ENCODE peak calls at places on chromosomes 3 and 15, in five cellular contexts. J is uterus; H is fibroblast of lung; W is CD8-positive, alpha-beta T cell; Z is tibial nerve. L is an unnamed sample.
A peak's percentile ranks its signal among the peaks of the same experiment; 100 is the strongest.

GRCh38 chr3:16179771-16180736 is 5.6 kb downstream of the GALNT15 start:
- DNase-seq in H (peak; percentile 50), W (no peak), Z (no peak), J (no peak), L (no peak)

GRCh38 chr15:51448592-51449494 is 107.4 kb downstream of the GLDN start:
- DNase-seq in J (no peak), W (no peak), Z (no peak), H (no peak), L (no peak)

GRCh38 chr3:57184516-57184915 is 15.3 kb downstream of the HESX1 start:
- DNase-seq in W (no peak), J (no peak), Z (no peak), H (no peak), L (no peak)

GRCh38 chr15:41778503-41778902 is 4.2 kb downstream of the MAPKBP1 start:
- DNase-seq in H (no peak), W (no peak), Z (no peak), J (no peak), L (no peak)

GRCh38 chr15:25247418-25248030 is 191.3 kb downstream of the UBE3A start:
- DNase-seq in H (no peak), W (no peak), J (no peak), Z (no peak), L (peak; percentile 52)

GRCh38 chr3:35383719-35384555 is 255.4 kb upstream of the ARPP21 start:
- DNase-seq in J (no peak), H (no peak), W (no peak), Z (no peak), L (no peak)

GRCh38 chr3:80733522-80734176 is 965.9 kb upstream of the ROBO1 start:
- DNase-seq in W (no peak), J (no peak), Z (no peak), H (peak; percentile 65), L (no peak)

GRCh38 chr3:183290216-183290615 is 37.2 kb downstream of the B3GNT5 start:
- DNase-seq in Z (no peak), W (no peak), H (no peak), J (no peak), L (no peak)

GRCh38 chr3:128992926-128993460 is 883 bp downstream of the CFAP92 start:
- DNase-seq in J (no peak), Z (no peak), H (no peak), W (no peak), L (no peak)

DNA sequence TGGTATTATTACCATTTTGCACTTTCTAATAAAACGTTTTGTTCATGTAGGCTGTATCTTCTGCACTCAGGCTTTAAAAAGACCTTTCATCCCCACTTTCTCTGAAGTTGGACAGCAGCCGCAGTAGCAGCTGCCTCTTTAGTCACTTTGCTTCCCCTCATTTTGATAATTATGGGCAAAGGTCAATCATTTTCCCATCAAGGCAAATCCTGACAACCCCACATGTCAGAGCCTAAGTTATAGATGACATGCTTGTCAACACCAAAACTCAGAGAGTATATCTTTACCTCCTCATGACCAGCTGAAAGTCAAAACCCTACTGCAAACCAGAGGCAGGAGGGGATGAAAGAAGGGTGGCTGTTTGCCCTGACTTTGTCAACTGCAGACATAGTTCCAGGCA is 99.8 kb downstream of the ROBO2 start:
- DNase-seq in H (no peak), Z (no peak), J (no peak), W (no peak), L (no peak)
- H3K9me3 ChIP-seq in H (no peaks in the 10 kb centered on the region), Z (peaks cover 12% of the 10 kb centered on the region), J (no peaks in the 10 kb centered on the region), W (no peaks in the 10 kb centered on the region), L (peaks cover 26% of the 10 kb centered on the region)

DNA sequence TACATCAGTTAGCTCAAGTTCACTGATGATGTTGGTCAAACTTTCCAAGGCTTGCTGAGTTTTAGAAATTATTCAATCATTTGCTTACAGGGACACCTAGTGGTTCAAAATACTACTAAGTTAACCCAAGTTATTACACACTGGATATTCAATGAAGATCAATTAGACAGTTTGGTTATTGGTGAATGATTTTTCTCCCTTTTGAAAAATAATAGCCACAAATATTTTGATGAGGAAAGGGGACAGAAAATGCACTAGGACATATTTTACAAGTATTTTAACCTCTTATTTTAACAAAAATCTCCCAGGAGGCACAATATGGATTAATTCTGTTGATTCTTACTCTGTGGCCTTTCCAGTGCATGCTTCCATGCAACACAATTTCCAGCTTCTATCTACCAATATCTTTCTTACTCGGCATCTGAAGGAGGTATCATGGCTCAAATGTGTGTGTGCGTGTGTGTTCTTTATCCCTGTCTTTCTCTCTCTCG is 20.1 kb upstream of the GOLGA6L2 start:
- DNase-seq in W (no peak), Z (no peak), H (peak; percentile 34), J (no peak), L (no peak)
- TF ChIP-seq CTCF in W (no peak), Z (peak; percentile 32), H (peak; percentile 7), J (no peak), L (no peak)

GRCh38 chr3:149833241-149833640 is 20.2 kb downstream of the RNF13 start:
- DNase-seq in W (no peak), J (no peak), H (no peak), Z (no peak), L (no peak)
- H3K9me3 ChIP-seq in W (peaks cover 7% of the 10 kb centered on the region), J (peaks cover 11% of the 10 kb centered on the region), H (no peaks in the 10 kb centered on the region), Z (peaks cover 48% of the 10 kb centered on the region), L (peaks cover 93% of the 10 kb centered on the region)

GRCh38 chr3:109369510-109369909 is 32.2 kb upstream of the DPPA4 start:
- DNase-seq in J (no peak), W (no peak), H (no peak), Z (no peak), L (no peak)
- TF ChIP-seq CTCF in J (no peak), W (no peak), H (peak; percentile 21), Z (no peak), L (no peak)

GRCh38 chr3:196775938-196776337 is 36.3 kb downstream of the PAK2 start:
- DNase-seq in J (no peak), Z (no peak), W (no peak), H (no peak), L (no peak)

GRCh38 chr3:196774845-196775422 is 35.3 kb downstream of the PAK2 start:
- DNase-seq in W (no peak), H (no peak), J (no peak), Z (no peak), L (no peak)

GRCh38 chr3:196774191-196774820 is 34.6 kb downstream of the PAK2 start:
- DNase-seq in W (no peak), H (no peak), J (no peak), Z (no peak), L (no peak)

GRCh38 chr3:196782496-196782895 is 42.8 kb downstream of the PAK2 start:
- DNase-seq in Z (no peak), J (no peak), W (no peak), H (no peak), L (no peak)

DNA sequence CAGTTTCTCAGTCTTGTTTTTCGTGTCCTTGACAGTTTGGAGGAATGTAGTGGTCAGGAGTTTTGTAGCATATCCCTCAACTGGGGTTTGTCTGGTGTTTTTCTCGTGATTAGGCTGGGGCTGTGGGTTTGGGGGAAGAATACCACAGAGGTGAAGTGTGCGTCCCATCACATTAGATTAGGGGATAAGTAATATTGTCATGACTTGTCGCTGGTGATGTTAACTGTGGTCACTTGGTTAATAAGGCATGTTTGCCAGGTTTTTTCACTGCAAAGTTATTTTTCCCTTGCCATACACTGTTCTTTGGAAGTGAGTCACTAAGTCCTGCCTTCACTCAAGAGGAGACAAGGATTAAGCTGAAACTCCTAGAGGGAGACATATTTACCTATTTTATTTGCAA is 39.1 kb downstream of the PAK2 start:
- DNase-seq in J (no peak), W (no peak), Z (no peak), H (peak; percentile 56), L (no peak)
- H3K9me3 ChIP-seq in J (no peaks in the 10 kb centered on the region), W (no peaks in the 10 kb centered on the region), Z (no peaks in the 10 kb centered on the region), H (no peaks in the 10 kb centered on the region), L (no peaks in the 10 kb centered on the region)

GRCh38 chr15:99907698-99908097 is 174.5 kb upstream of the LYSMD4 start:
- DNase-seq in J (no peak), W (no peak), Z (no peak), H (no peak), L (no peak)
- TF ChIP-seq CTCF in J (no peak), W (no peak), Z (no peak), H (no peak), L (no peak)

GRCh38 chr3:170942011-170942410 is 33.6 kb upstream of the EIF5A2 start:
- DNase-seq in J (no peak), W (no peak), Z (no peak), H (no peak), L (no peak)
- H3K9me3 ChIP-seq in J (no peaks in the 10 kb centered on the region), W (no peaks in the 10 kb centered on the region), Z (peaks cover 44% of the 10 kb centered on the region), H (no peaks in the 10 kb centered on the region), L (peaks cover 15% of the 10 kb centered on the region)

GRCh38 chr3:107241217-107241616 is 136.0 kb upstream of the CCDC54 start:
- DNase-seq in Z (no peak), W (no peak), H (peak; percentile 33), J (no peak), L (peak; percentile 71)
- TF ChIP-seq CTCF in Z (no peak), W (no peak), H (peak; percentile 10), J (no peak), L (no peak)

GRCh38 chr3:77459926-77460325 is 420.0 kb downstream of the ROBO2 start:
- DNase-seq in W (no peak), H (no peak), Z (no peak), J (no peak), L (no peak)
- H3K9me3 ChIP-seq in W (no peaks in the 10 kb centered on the region), H (no peaks in the 10 kb centered on the region), Z (no peaks in the 10 kb centered on the region), J (no peaks in the 10 kb centered on the region), L (peaks cover 3% of the 10 kb centered on the region)

L was measured in spleen.